ENCODE peak calls at places on chromosomes 16 and 17, in six cellular contexts. One of them, this sample, is unnamed.

GRCh38 chr17:38419508-38419981 is 8.7 kb upstream of the ARHGAP23 start:
- DNase-seq in SK-MEL-5: no peak
- DNase-seq in NCI-H1436: no peak
- DNase-seq in activated CD8-positive, alpha-beta memory T cell treated with anti-CD3 and anti-CD28 coated beads for 48 hours: no peak
- DNase-seq in fibroblast of gingiva: no peak
- DNase-seq in SHP77: no peak
- DNase-seq in this sample: no peak

GRCh38 chr16:14309001-14309886 is 238.1 kb downstream of the MRTFB start:
- DNase-seq in SK-MEL-5: no peak
- DNase-seq in NCI-H1436: no peak
- DNase-seq in activated CD8-positive, alpha-beta memory T cell treated with anti-CD3 and anti-CD28 coated beads for 48 hours: no peak
- DNase-seq in fibroblast of gingiva: no peak
- DNase-seq in SHP77: no peak
- DNase-seq in this sample: no peak

GRCh38 chr17:50892101-50892776 is 26.1 kb upstream of the TOB1 start:
- DNase-seq in SK-MEL-5: peak; percentile 62
- DNase-seq in NCI-H1436: no peak
- DNase-seq in activated CD8-positive, alpha-beta memory T cell treated with anti-CD3 and anti-CD28 coated beads for 48 hours: no peak
- DNase-seq in fibroblast of gingiva: no peak
- DNase-seq in SHP77: no peak
- DNase-seq in this sample: no peak

GRCh38 chr17:48456584-48456983 is 26.6 kb upstream of the SKAP1 start:
- DNase-seq in SK-MEL-5: no peak
- DNase-seq in NCI-H1436: no peak
- DNase-seq in activated CD8-positive, alpha-beta memory T cell treated with anti-CD3 and anti-CD28 coated beads for 48 hours: no peak
- DNase-seq in fibroblast of gingiva: no peak
- DNase-seq in SHP77: peak; percentile 34
- DNase-seq in this sample: peak; percentile 88

GRCh38 chr17:71398706-71399620 is 721.9 kb upstream of the SOX9 start:
- DNase-seq in SK-MEL-5: no peak
- DNase-seq in NCI-H1436: no peak
- DNase-seq in activated CD8-positive, alpha-beta memory T cell treated with anti-CD3 and anti-CD28 coated beads for 48 hours: no peak
- DNase-seq in fibroblast of gingiva: no peak
- DNase-seq in SHP77: no peak
- DNase-seq in this sample: no peak

GRCh38 chr17:57166803-57167202 is 81.8 kb downstream of the AKAP1 start:
- DNase-seq in SK-MEL-5: no peak
- DNase-seq in NCI-H1436: no peak
- DNase-seq in activated CD8-positive, alpha-beta memory T cell treated with anti-CD3 and anti-CD28 coated beads for 48 hours: no peak
- DNase-seq in fibroblast of gingiva: no peak
- DNase-seq in SHP77: no peak
- DNase-seq in this sample: no peak

GRCh38 chr17:81519284-81520020 is 6.9 kb upstream of the ACTG1 start:
- DNase-seq in SK-MEL-5: no peak
- DNase-seq in NCI-H1436: peak; percentile 79
- DNase-seq in activated CD8-positive, alpha-beta memory T cell treated with anti-CD3 and anti-CD28 coated beads for 48 hours: no peak
- DNase-seq in fibroblast of gingiva: no peak
- DNase-seq in SHP77: peak; percentile 52
- DNase-seq in this sample: peak; percentile 75

GRCh38 chr16:11315499-11315898 is 29.8 kb upstream of the RMI2 start:
- DNase-seq in SK-MEL-5: no peak
- DNase-seq in NCI-H1436: no peak
- DNase-seq in activated CD8-positive, alpha-beta memory T cell treated with anti-CD3 and anti-CD28 coated beads for 48 hours: no peak
- DNase-seq in fibroblast of gingiva: no peak
- DNase-seq in SHP77: no peak
- DNase-seq in this sample: no peak

GRCh38 chr17:82601447-82602000 is 46.7 kb downstream of the WDR45B start:
- DNase-seq in SK-MEL-5: no peak
- DNase-seq in NCI-H1436: no peak
- DNase-seq in activated CD8-positive, alpha-beta memory T cell treated with anti-CD3 and anti-CD28 coated beads for 48 hours: no peak
- DNase-seq in fibroblast of gingiva: no peak
- DNase-seq in SHP77: no peak
- DNase-seq in this sample: no peak

GRCh38 chr16:30084816-30085159 is 6.9 kb downstream of the TBX6 start:
- DNase-seq in SK-MEL-5: no peak
- DNase-seq in NCI-H1436: no peak
- DNase-seq in activated CD8-positive, alpha-beta memory T cell treated with anti-CD3 and anti-CD28 coated beads for 48 hours: no peak
- DNase-seq in fibroblast of gingiva: no peak
- DNase-seq in SHP77: no peak
- DNase-seq in this sample: no peak

GRCh38 chr17:17030515-17031211 is 11.6 kb upstream of the MPRIP start:
- DNase-seq in SK-MEL-5: no peak
- DNase-seq in NCI-H1436: no peak
- DNase-seq in activated CD8-positive, alpha-beta memory T cell treated with anti-CD3 and anti-CD28 coated beads for 48 hours: no peak
- DNase-seq in fibroblast of gingiva: no peak
- DNase-seq in SHP77: no peak
- DNase-seq in this sample: no peak

GRCh38 chr16:85800321-85800669 is 800 bp downstream of the COX4I1 start:
- DNase-seq in SK-MEL-5: no peak
- DNase-seq in NCI-H1436: no peak
- DNase-seq in activated CD8-positive, alpha-beta memory T cell treated with anti-CD3 and anti-CD28 coated beads for 48 hours: no peak
- DNase-seq in fibroblast of gingiva: no peak
- DNase-seq in SHP77: no peak
- DNase-seq in this sample: no peak

GRCh38 chr17:61634942-61635538 is 44.0 kb upstream of the NACA2 start:
- DNase-seq in SK-MEL-5: no peak
- DNase-seq in NCI-H1436: no peak
- DNase-seq in activated CD8-positive, alpha-beta memory T cell treated with anti-CD3 and anti-CD28 coated beads for 48 hours: no peak
- DNase-seq in fibroblast of gingiva: no peak
- DNase-seq in SHP77: no peak
- DNase-seq in this sample: no peak

GRCh38 chr16:23479138-23479537 is 26.1 kb upstream of the COG7 start:
- DNase-seq in SK-MEL-5: no peak
- DNase-seq in NCI-H1436: no peak
- DNase-seq in activated CD8-positive, alpha-beta memory T cell treated with anti-CD3 and anti-CD28 coated beads for 48 hours: no peak
- DNase-seq in fibroblast of gingiva: no peak
- DNase-seq in SHP77: no peak
- DNase-seq in this sample: no peak

GRCh38 chr16:78756189-78756661 is 656.8 kb downstream of the WWOX start:
- DNase-seq in SK-MEL-5: no peak
- DNase-seq in NCI-H1436: no peak
- DNase-seq in activated CD8-positive, alpha-beta memory T cell treated with anti-CD3 and anti-CD28 coated beads for 48 hours: no peak
- DNase-seq in fibroblast of gingiva: no peak
- DNase-seq in SHP77: no peak
- DNase-seq in this sample: no peak

GRCh38 chr17:80421381-80422090 is 6.6 kb downstream of the ENDOV start:
- DNase-seq in SK-MEL-5: no peak
- DNase-seq in NCI-H1436: no peak
- DNase-seq in activated CD8-positive, alpha-beta memory T cell treated with anti-CD3 and anti-CD28 coated beads for 48 hours: no peak
- DNase-seq in fibroblast of gingiva: no peak
- DNase-seq in SHP77: peak; percentile 43
- DNase-seq in this sample: peak; percentile 27

GRCh38 chr17:72588961-72589360 is 468.1 kb downstream of the SOX9 start:
- DNase-seq in SK-MEL-5: peak; percentile 59
- DNase-seq in NCI-H1436: peak; percentile 77
- DNase-seq in activated CD8-positive, alpha-beta memory T cell treated with anti-CD3 and anti-CD28 coated beads for 48 hours: no peak
- DNase-seq in fibroblast of gingiva: no peak
- DNase-seq in SHP77: peak; percentile 89
- DNase-seq in this sample: peak; percentile 94

GRCh38 chr17:3167574-3167973 is 29.7 kb upstream of the OR1A2 start:
- DNase-seq in SK-MEL-5: no peak
- DNase-seq in NCI-H1436: no peak
- DNase-seq in activated CD8-positive, alpha-beta memory T cell treated with anti-CD3 and anti-CD28 coated beads for 48 hours: no peak
- DNase-seq in fibroblast of gingiva: no peak
- DNase-seq in SHP77: no peak
- DNase-seq in this sample: no peak

GRCh38 chr17:41615454-41615853 is 2.9 kb upstream of the KRT16 start:
- DNase-seq in SK-MEL-5: no peak
- DNase-seq in NCI-H1436: no peak
- DNase-seq in activated CD8-positive, alpha-beta memory T cell treated with anti-CD3 and anti-CD28 coated beads for 48 hours: no peak
- DNase-seq in fibroblast of gingiva: no peak
- DNase-seq in SHP77: no peak
- DNase-seq in this sample: no peak

GRCh38 chr17:34257986-34258326 is 2.9 kb downstream of the CCL2 start:
- DNase-seq in SK-MEL-5: no peak
- DNase-seq in NCI-H1436: no peak
- DNase-seq in activated CD8-positive, alpha-beta memory T cell treated with anti-CD3 and anti-CD28 coated beads for 48 hours: no peak
- DNase-seq in fibroblast of gingiva: no peak
- DNase-seq in SHP77: no peak
- DNase-seq in this sample: no peak

GRCh38 chr17:82018152-82019041 is 4.3 kb downstream of the CENPX start:
- DNase-seq in SK-MEL-5: no peak
- DNase-seq in NCI-H1436: no peak
- DNase-seq in activated CD8-positive, alpha-beta memory T cell treated with anti-CD3 and anti-CD28 coated beads for 48 hours: no peak
- DNase-seq in fibroblast of gingiva: no peak
- DNase-seq in SHP77: peak; percentile 92
- DNase-seq in this sample: peak; percentile 63

GRCh38 chr17:41377546-41377945 is 4.6 kb downstream of the KRT34 start:
- DNase-seq in SK-MEL-5: no peak
- DNase-seq in NCI-H1436: no peak
- DNase-seq in activated CD8-positive, alpha-beta memory T cell treated with anti-CD3 and anti-CD28 coated beads for 48 hours: no peak
- DNase-seq in fibroblast of gingiva: peak; percentile 47
- DNase-seq in SHP77: no peak
- DNase-seq in this sample: no peak

GRCh38 chr17:81440511-81441244 is 45.4 kb downstream of the BAHCC1 start:
- DNase-seq in SK-MEL-5: peak; percentile 77
- DNase-seq in NCI-H1436: peak; percentile 45
- DNase-seq in activated CD8-positive, alpha-beta memory T cell treated with anti-CD3 and anti-CD28 coated beads for 48 hours: no peak
- DNase-seq in fibroblast of gingiva: no peak
- DNase-seq in SHP77: peak; percentile 74
- DNase-seq in this sample: no peak

GRCh38 chr17:45783593-45784292 is 377 bp upstream of the CRHR1 start:
- DNase-seq in SK-MEL-5: peak; percentile 40
- DNase-seq in NCI-H1436: peak; percentile 79
- DNase-seq in activated CD8-positive, alpha-beta memory T cell treated with anti-CD3 and anti-CD28 coated beads for 48 hours: no peak
- DNase-seq in fibroblast of gingiva: no peak
- DNase-seq in SHP77: peak; percentile 15
- DNase-seq in this sample: peak; percentile 39

GRCh38 chr16:66874079-66874775 is 6.1 kb upstream of the PDP2 start:
- DNase-seq in SK-MEL-5: no peak
- DNase-seq in NCI-H1436: peak; percentile 29
- DNase-seq in activated CD8-positive, alpha-beta memory T cell treated with anti-CD3 and anti-CD28 coated beads for 48 hours: no peak
- DNase-seq in fibroblast of gingiva: peak; percentile 70
- DNase-seq in SHP77: no peak
- DNase-seq in this sample: no peak

GRCh38 chr17:77734371-77735050 is 224.0 kb upstream of the TNRC6C start:
- DNase-seq in SK-MEL-5: peak; percentile 21
- DNase-seq in NCI-H1436: peak; percentile 91
- DNase-seq in activated CD8-positive, alpha-beta memory T cell treated with anti-CD3 and anti-CD28 coated beads for 48 hours: no peak
- DNase-seq in fibroblast of gingiva: peak; percentile 81
- DNase-seq in SHP77: peak; percentile 93
- DNase-seq in this sample: peak; percentile 88

GRCh38 chr17:9671559-9671958 is 26.2 kb downstream of the USP43 start:
- DNase-seq in SK-MEL-5: no peak
- DNase-seq in NCI-H1436: peak; percentile 89
- DNase-seq in activated CD8-positive, alpha-beta memory T cell treated with anti-CD3 and anti-CD28 coated beads for 48 hours: no peak
- DNase-seq in fibroblast of gingiva: no peak
- DNase-seq in SHP77: no peak
- DNase-seq in this sample: no peak

GRCh38 chr17:57943140-57943539 is 12.1 kb downstream of the CUEDC1 start:
- DNase-seq in SK-MEL-5: no peak
- DNase-seq in NCI-H1436: no peak
- DNase-seq in activated CD8-positive, alpha-beta memory T cell treated with anti-CD3 and anti-CD28 coated beads for 48 hours: no peak
- DNase-seq in fibroblast of gingiva: peak; percentile 43
- DNase-seq in SHP77: no peak
- DNase-seq in this sample: no peak

GRCh38 chr16:10617662-10618420 is 37.4 kb upstream of the EMP2 start:
- DNase-seq in SK-MEL-5: no peak
- DNase-seq in NCI-H1436: no peak
- DNase-seq in activated CD8-positive, alpha-beta memory T cell treated with anti-CD3 and anti-CD28 coated beads for 48 hours: no peak
- DNase-seq in fibroblast of gingiva: no peak
- DNase-seq in SHP77: no peak
- DNase-seq in this sample: no peak

GRCh38 chr16:63461248-63461841 is 1425.1 kb upstream of the CDH8 start:
- DNase-seq in SK-MEL-5: peak; percentile 55
- DNase-seq in NCI-H1436: no peak
- DNase-seq in activated CD8-positive, alpha-beta memory T cell treated with anti-CD3 and anti-CD28 coated beads for 48 hours: no peak
- DNase-seq in fibroblast of gingiva: peak; percentile 1
- DNase-seq in SHP77: peak; percentile 50
- DNase-seq in this sample: peak; percentile 22

GRCh38 chr17:82050152-82050760 is 1.4 kb downstream of the RFNG start:
- DNase-seq in SK-MEL-5: no peak
- DNase-seq in NCI-H1436: no peak
- DNase-seq in activated CD8-positive, alpha-beta memory T cell treated with anti-CD3 and anti-CD28 coated beads for 48 hours: no peak
- DNase-seq in fibroblast of gingiva: no peak
- DNase-seq in SHP77: no peak
- DNase-seq in this sample: no peak

GRCh38 chr17:17837966-17838962 is 1.5 kb upstream of the SREBF1 start:
- DNase-seq in SK-MEL-5: peak; percentile 90
- DNase-seq in NCI-H1436: peak; percentile 79
- DNase-seq in activated CD8-positive, alpha-beta memory T cell treated with anti-CD3 and anti-CD28 coated beads for 48 hours: no peak
- DNase-seq in fibroblast of gingiva: peak; percentile 38
- DNase-seq in SHP77: peak; percentile 67
- DNase-seq in this sample: no peak

GRCh38 chr16:20923876-20924275 is 23.3 kb downstream of the LYRM1 start:
- DNase-seq in SK-MEL-5: no peak
- DNase-seq in NCI-H1436: no peak
- DNase-seq in activated CD8-positive, alpha-beta memory T cell treated with anti-CD3 and anti-CD28 coated beads for 48 hours: no peak
- DNase-seq in fibroblast of gingiva: peak; percentile 38
- DNase-seq in SHP77: no peak
- DNase-seq in this sample: no peak

GRCh38 chr17:50263293-50264262 is 10.7 kb upstream of the TMEM92 start:
- DNase-seq in SK-MEL-5: no peak
- DNase-seq in NCI-H1436: no peak
- DNase-seq in activated CD8-positive, alpha-beta memory T cell treated with anti-CD3 and anti-CD28 coated beads for 48 hours: no peak
- DNase-seq in fibroblast of gingiva: no peak
- DNase-seq in SHP77: no peak
- DNase-seq in this sample: no peak

GRCh38 chr16:12255919-12256665 is 279.6 kb downstream of the SNX29 start:
- DNase-seq in SK-MEL-5: no peak
- DNase-seq in NCI-H1436: no peak
- DNase-seq in activated CD8-positive, alpha-beta memory T cell treated with anti-CD3 and anti-CD28 coated beads for 48 hours: no peak
- DNase-seq in fibroblast of gingiva: no peak
- DNase-seq in SHP77: peak; percentile 60
- DNase-seq in this sample: peak; percentile 68

GRCh38 chr17:66491213-66491612 is 188.8 kb downstream of the PRKCA start:
- DNase-seq in SK-MEL-5: no peak
- DNase-seq in NCI-H1436: no peak
- DNase-seq in activated CD8-positive, alpha-beta memory T cell treated with anti-CD3 and anti-CD28 coated beads for 48 hours: no peak
- DNase-seq in fibroblast of gingiva: no peak
- DNase-seq in SHP77: no peak
- DNase-seq in this sample: no peak

GRCh38 chr17:41645371-41646063 is 21.1 kb upstream of the KRT17 start:
- DNase-seq in SK-MEL-5: peak; percentile 26
- DNase-seq in NCI-H1436: no peak
- DNase-seq in activated CD8-positive, alpha-beta memory T cell treated with anti-CD3 and anti-CD28 coated beads for 48 hours: no peak
- DNase-seq in fibroblast of gingiva: peak; percentile 36
- DNase-seq in SHP77: peak; percentile 50
- DNase-seq in this sample: no peak

GRCh38 chr16:520847-521246 is 6.7 kb upstream of the CAPN15 start:
- DNase-seq in SK-MEL-5: no peak
- DNase-seq in NCI-H1436: no peak
- DNase-seq in activated CD8-positive, alpha-beta memory T cell treated with anti-CD3 and anti-CD28 coated beads for 48 hours: no peak
- DNase-seq in fibroblast of gingiva: no peak
- DNase-seq in SHP77: no peak
- DNase-seq in this sample: no peak

This sample was measured in NCI-H774.